ENCODE peak calls at places on chromosome 4, in ten cellular contexts. O is astrocyte of the cerebellum, E is RWPE1, T is AG09319, U is ovary, D is prostate gland, X is gastrocnemius medialis, Z is endothelial cell, H is HFFc6, G is lung. K is an unnamed sample.
A peak's percentile ranks its signal among the peaks of the same experiment; 100 is the strongest.

GRCh38 chr4:52098618-52099017 is 47.5 kb downstream of the SPATA18 start:
- DNase-seq in U (no peak), O (no peak), D (no peak), G (no peak), X (no peak), H (no peak), E (no peak), Z (no peak), T (no peak), K (no peak)

GRCh38 chr4:101649790-101650450 is 140.6 kb upstream of the BANK1 start:
- DNase-seq in H (no peak), U (no peak), Z (no peak), O (no peak), T (no peak), D (peak; percentile 74), G (no peak), X (no peak), E (peak; percentile 83), K (no peak)

GRCh38 chr4:120995611-120996010 is 73.1 kb upstream of the PRDM5 start:
- DNase-seq in U (no peak), G (no peak), D (no peak), H (no peak), X (no peak), T (no peak), O (no peak), E (no peak), Z (no peak), K (no peak)

GRCh38 chr4:24896056-24896455 is 16.8 kb downstream of the CCDC149 start:
- DNase-seq in Z (no peak), G (no peak), D (no peak), T (no peak), E (no peak), H (no peak), U (no peak), O (no peak), X (no peak), K (no peak)

GRCh38 chr4:73434311-73434710 is 1.7 kb upstream of the AFP start:
- DNase-seq in X (no peak), D (no peak), U (no peak), Z (no peak), G (no peak), H (peak; percentile 11), T (no peak), E (peak; percentile 20), O (no peak), K (peak; percentile 6)

GRCh38 chr4:185149392-185149791 is 6.3 kb downstream of the SLC25A4 start:
- DNase-seq in O (no peak), H (no peak), G (no peak), D (no peak), X (no peak), U (no peak), Z (no peak), E (no peak), T (no peak), K (no peak)

GRCh38 chr4:114535725-114536124 is 62.9 kb upstream of the UGT8 start:
- DNase-seq in Z (no peak), D (no peak), H (no peak), X (no peak), G (no peak), T (no peak), E (no peak), U (no peak), O (no peak), K (no peak)

GRCh38 chr4:152936446-152937279 is 540 bp downstream of the FHDC1 start:
- DNase-seq in T (no peak), H (peak; percentile 9), Z (peak; percentile 35), E (peak; percentile 44), X (no peak), U (no peak), G (no peak), O (no peak), D (peak; percentile 23), K (peak; percentile 65)

GRCh38 chr4:130524057-130524456 is 1428.1 kb downstream of the C4orf33 start:
- DNase-seq in H (no peak), X (no peak), U (no peak), T (no peak), Z (no peak), G (no peak), D (no peak), E (no peak), O (no peak), K (no peak)
- TF ChIP-seq CTCF in H (no peak), X (no peak), U (no peak), T (no peak), Z (no peak), G (no peak), D (no peak), E (no peak), O (no peak), K (no peak)

GRCh38 chr4:126386512-126386911 is 1071.8 kb downstream of the FAT4 start:
- DNase-seq in X (no peak), G (no peak), E (no peak), O (peak; percentile 42), H (no peak), U (no peak), D (no peak), T (no peak), Z (no peak), K (no peak)

GRCh38 chr4:126385954-126386353 is 1071.2 kb downstream of the FAT4 start:
- DNase-seq in X (no peak), G (no peak), H (no peak), U (no peak), D (no peak), E (no peak), Z (no peak), T (no peak), O (no peak), K (no peak)
- TF ChIP-seq CTCF in X (no peak), G (no peak), H (no peak), U (no peak), D (no peak), E (no peak), Z (no peak), T (no peak), O (no peak), K (no peak)

DNA sequence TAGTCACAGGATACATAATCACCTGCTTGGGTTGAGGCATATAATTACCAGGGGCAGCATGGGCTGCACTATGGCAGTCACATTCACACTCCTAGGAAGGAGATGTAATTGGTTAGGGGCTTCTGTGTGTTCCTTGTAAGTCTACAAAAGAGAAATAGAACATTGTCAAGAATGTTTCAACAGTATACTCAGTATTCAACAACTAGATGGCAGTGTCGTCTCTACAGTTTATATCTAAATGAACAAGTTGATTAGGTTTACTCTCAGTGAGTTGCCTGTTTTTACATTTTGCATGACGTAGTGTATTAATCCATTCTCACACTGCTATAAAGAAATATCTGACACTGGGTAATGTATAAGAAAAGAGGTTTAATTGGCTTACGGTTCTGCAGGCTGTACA is 50.5 kb upstream of the RAB33B start:
- DNase-seq in T (no peak), Z (no peak), H (no peak), X (no peak), U (no peak), E (no peak), O (no peak), G (no peak), D (no peak), K (no peak)
- TF ChIP-seq CTCF in T (no peak), Z (no peak), H (peak; percentile 21), X (no peak), U (no peak), E (no peak), O (no peak), G (no peak), D (no peak), K (no peak)

GRCh38 chr4:100063355-100063754 is 113.3 kb upstream of the H2AZ1 start:
- DNase-seq in X (no peak), G (no peak), E (no peak), Z (no peak), D (no peak), U (no peak), T (no peak), O (no peak), H (no peak), K (no peak)
- TF ChIP-seq CTCF in X (no peak), G (no peak), E (no peak), Z (no peak), D (no peak), U (no peak), T (no peak), O (no peak), H (peak; percentile 70), K (no peak)

DNA sequence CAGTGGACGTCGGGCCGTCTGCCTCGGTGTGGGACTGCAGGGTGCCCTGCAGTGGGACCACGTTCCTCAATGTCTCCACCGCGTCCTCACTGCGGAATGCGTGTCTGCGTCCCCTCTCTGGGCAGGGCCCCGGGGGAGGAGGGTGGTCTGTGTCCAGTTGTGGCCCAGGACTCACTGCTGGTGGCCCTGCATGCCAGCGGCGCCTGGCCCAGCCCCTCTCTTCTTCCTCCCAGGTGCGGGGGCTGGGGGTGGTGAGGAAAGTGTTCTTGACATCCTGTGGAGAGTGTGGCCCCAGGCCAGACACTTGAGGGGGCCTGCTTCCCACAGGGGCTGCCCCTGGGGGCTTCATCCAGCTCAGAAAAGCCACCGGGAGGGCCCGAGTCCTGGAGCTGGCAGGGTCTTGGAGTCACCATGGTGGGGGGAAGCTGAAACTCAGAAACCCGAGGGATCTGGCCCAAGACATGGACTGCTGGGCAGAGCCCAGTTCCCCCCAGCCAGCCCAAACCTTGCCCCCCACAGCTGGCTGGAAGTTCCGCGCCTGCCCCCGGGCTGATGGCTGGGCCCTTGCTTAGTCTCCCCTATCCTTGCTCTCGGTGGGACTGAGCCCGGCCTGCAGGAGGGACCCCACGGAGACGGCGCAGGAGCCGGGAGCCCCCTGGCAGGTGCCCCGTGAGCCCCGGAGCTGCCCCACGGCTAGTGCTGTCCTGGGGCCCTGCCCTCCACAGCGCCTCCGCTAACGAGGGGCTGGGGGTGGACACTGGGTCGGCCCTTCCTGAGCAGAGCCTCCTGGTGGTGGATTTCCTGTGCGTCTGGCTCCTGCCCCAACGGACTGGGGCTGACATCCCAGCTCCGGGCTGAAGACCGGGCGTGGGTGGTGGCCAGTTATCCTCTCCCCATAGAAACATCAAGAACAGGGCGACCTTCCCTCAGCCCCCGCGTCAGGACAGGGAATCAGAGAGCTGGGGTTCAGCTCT is 2.9 kb downstream of the DOK7 start:
- DNase-seq in H (no peak), U (no peak), D (no peak), G (no peak), X (no peak), O (no peak), Z (peak; percentile 52), E (no peak), T (no peak), K (no peak)
- TF ChIP-seq CTCF in H (peak; percentile 54), U (no peak), D (no peak), G (no peak), X (peak; percentile 66), O (peak; percentile 24), Z (peak; percentile 36), E (no peak), T (no peak), K (no peak)

GRCh38 chr4:118014831-118015230 is 19.5 kb upstream of the NDST3 start:
- DNase-seq in U (no peak), T (no peak), E (no peak), Z (no peak), X (no peak), G (no peak), O (no peak), D (no peak), H (no peak), K (no peak)

DNA sequence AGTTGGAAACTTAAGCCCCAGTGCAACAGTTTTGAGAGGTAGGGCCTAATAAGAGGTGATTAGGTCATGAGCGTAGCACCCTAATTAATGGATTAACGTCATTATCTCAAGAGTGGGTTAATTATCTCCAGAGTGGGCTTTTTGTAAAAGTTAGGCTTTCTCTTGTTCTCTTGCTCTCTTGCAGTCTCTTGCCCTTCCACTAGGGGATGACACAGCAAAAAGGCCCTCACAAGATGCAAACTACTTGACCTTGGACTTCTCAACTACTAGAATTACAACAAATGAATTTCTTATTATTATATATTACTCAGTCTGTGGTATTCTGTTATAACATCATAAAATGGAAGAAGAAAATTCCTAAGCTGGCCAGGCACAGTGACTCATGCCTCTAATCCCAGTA is 22.1 kb upstream of the NDST3 start:
- DNase-seq in O (no peak), E (no peak), Z (no peak), T (no peak), X (no peak), D (no peak), U (no peak), G (no peak), H (no peak), K (no peak)
- TF ChIP-seq CTCF in O (peak; percentile 19), E (no peak), Z (peak; percentile 42), T (peak; percentile 1), X (no peak), D (no peak), U (no peak), G (no peak), H (peak; percentile 50), K (peak; percentile 3)